ENCODE peak calls at places on chromosomes 1 and 21, in six cellular contexts. M, O, S, P, W and G are unnamed samples.

GRCh38 chr21:45866473-45867010 is 115.0 kb upstream of the COL6A1 start:
- DNase-seq in O (no peak), W (no peak), M (no peak), S (no peak), P (peak; percentile 14), G (no peak)

GRCh38 chr21:38773108-38774061 is 32.3 kb upstream of the ETS2 start:
- DNase-seq in S (peak; percentile 23), O (no peak), M (no peak), P (no peak), W (peak; percentile 97), G (no peak)

GRCh38 chr1:7300893-7301292 is 470.2 kb upstream of the VAMP3 start:
- DNase-seq in W (peak; percentile 95), P (no peak), O (no peak), S (no peak), M (no peak), G (no peak)

GRCh38 chr1:91234181-91234580 is 170.5 kb downstream of the HFM1 start:
- DNase-seq in S (no peak), W (no peak), M (no peak), P (no peak), O (no peak), G (no peak)

GRCh38 chr1:25873120-25873519 is 2.4 kb downstream of the PAQR7 start:
- DNase-seq in O (no peak), M (peak; percentile 36), W (peak; percentile 41), P (peak; percentile 61), S (no peak), G (no peak)

GRCh38 chr1:82494117-82494516 is 693.4 kb downstream of the ADGRL2 start:
- DNase-seq in W (no peak), M (no peak), O (no peak), P (no peak), S (no peak), G (no peak)

GRCh38 chr21:34191876-34192275 is 118.5 kb downstream of the MRPS6 start:
- DNase-seq in O (no peak), P (no peak), M (no peak), S (no peak), W (no peak), G (no peak)

GRCh38 chr1:215260711-215261110 is 178.2 kb downstream of the KCNK2 start:
- DNase-seq in M (no peak), S (no peak), P (no peak), O (no peak), W (no peak), G (no peak)

GRCh38 chr1:244353572-244354091 is 98.1 kb downstream of the ADSS2 start:
- DNase-seq in W (peak; percentile 100), O (peak; percentile 52), P (peak; percentile 49), M (peak; percentile 69), S (peak; percentile 19), G (no peak)

GRCh38 chr1:55827350-55827749 is 612.2 kb upstream of the USP24 start:
- DNase-seq in O (no peak), S (no peak), P (peak; percentile 26), W (peak; percentile 94), M (no peak), G (no peak)

GRCh38 chr1:205585835-205586785 is 45.7 kb downstream of the ELK4 start:
- DNase-seq in M (peak; percentile 45), O (no peak), W (no peak), S (no peak), P (no peak), G (no peak)

GRCh38 chr1:224828691-224829090 is 100.8 kb upstream of the DNAH14 start:
- DNase-seq in M (no peak), O (no peak), W (peak; percentile 81), P (no peak), S (no peak), G (no peak)

GRCh38 chr1:212470059-212470458 is 37.3 kb downstream of the NENF start:
- DNase-seq in W (peak; percentile 99), S (peak; percentile 65), O (peak; percentile 92), P (peak; percentile 75), M (peak; percentile 88), G (peak; percentile 96)

GRCh38 chr21:18468775-18469174 is 65.2 kb upstream of the TMPRSS15 start:
- DNase-seq in P (no peak), O (no peak), S (no peak), M (no peak), W (no peak), G (no peak)

GRCh38 chr1:52007228-52008073 is 17.0 kb upstream of the RAB3B start:
- DNase-seq in W (peak; percentile 8), O (no peak), P (no peak), M (no peak), S (no peak), G (no peak)

GRCh38 chr1:206804156-206804737 is 32.0 kb upstream of the IL10 start:
- DNase-seq in W (peak; percentile 50), M (no peak), S (no peak), P (no peak), O (no peak), G (no peak)

GRCh38 chr21:39000496-39000895 is 182.8 kb downstream of the PSMG1 start:
- DNase-seq in P (no peak), W (peak; percentile 33), S (no peak), O (no peak), M (no peak), G (no peak)

GRCh38 chr1:100622037-100622436 is 84.1 kb downstream of the GPR88 start:
- DNase-seq in S (no peak), M (no peak), P (no peak), W (peak; percentile 96), O (no peak), G (no peak)

GRCh38 chr1:33151115-33151514 is 30.7 kb downstream of the TRIM62 start:
- DNase-seq in M (no peak), P (no peak), W (no peak), S (no peak), O (no peak), G (no peak)

GRCh38 chr21:42653492-42654061 is at the start of gene PDE9A:
- DNase-seq in M (peak; percentile 55), S (peak; percentile 36), W (peak; percentile 21), O (no peak), P (no peak), G (no peak)

GRCh38 chr1:197868751-197869501 is 33.5 kb upstream of the C1orf53 start:
- DNase-seq in P (no peak), S (no peak), O (no peak), W (peak; percentile 79), M (no peak), G (no peak)

GRCh38 chr21:41985662-41986416 is 24.3 kb downstream of the ZBTB21 start:
- DNase-seq in S (no peak), P (no peak), O (no peak), W (no peak), M (no peak), G (no peak)

GRCh38 chr1:232183802-232184201 is 446.1 kb downstream of the SIPA1L2 start:
- DNase-seq in W (no peak), S (no peak), M (no peak), O (no peak), P (no peak), G (no peak)

GRCh38 chr1:167601442-167602380 is 28.3 kb upstream of the RCSD1 start:
- DNase-seq in O (peak; percentile 63), W (no peak), S (peak; percentile 33), P (peak; percentile 42), M (peak; percentile 63), G (no peak)
- H3K27ac ChIP-seq in O (peak overlapping the region; percentile 80), W (no peak overlapping the region), S (peak overlapping the region; percentile 56), P (no peak overlapping the region), M (peak overlapping the region; percentile 51), G (peak overlapping the region; percentile 26)

GRCh38 chr1:230322421-230322756 is 103.7 kb downstream of the PGBD5 start:
- DNase-seq in W (no peak), P (no peak), M (no peak), O (no peak), S (no peak), G (peak; percentile 42)

GRCh38 chr1:230321741-230322420 is 104.3 kb downstream of the PGBD5 start:
- DNase-seq in M (peak; percentile 72), S (peak; percentile 64), P (no peak), O (no peak), W (no peak), G (no peak)

GRCh38 chr1:230322967-230323547 is 103.1 kb downstream of the PGBD5 start:
- DNase-seq in M (no peak), S (no peak), O (no peak), P (no peak), W (no peak), G (no peak)

GRCh38 chr1:230320804-230321203 is 105.3 kb downstream of the PGBD5 start:
- DNase-seq in S (no peak), M (no peak), P (no peak), W (no peak), O (no peak), G (no peak)

DNA sequence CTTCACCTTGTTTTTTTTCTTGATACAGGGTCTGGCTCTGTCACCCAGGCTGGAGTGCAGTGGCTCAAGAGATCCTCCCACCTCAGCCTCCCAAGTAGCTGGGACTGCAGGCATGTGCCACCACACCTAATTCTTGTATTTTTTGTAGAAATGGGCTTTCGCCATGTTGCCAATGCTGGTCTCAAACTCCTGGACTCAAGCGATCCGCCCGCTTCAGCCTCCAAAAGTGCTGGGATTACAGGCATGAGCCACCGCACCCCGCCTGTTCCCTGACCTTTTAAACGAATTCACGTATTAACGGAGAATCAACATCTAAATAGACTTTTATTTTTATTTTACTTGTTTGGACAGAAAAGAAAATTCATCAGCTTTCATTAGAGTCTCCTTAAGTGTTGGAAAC is 104.8 kb downstream of the PGBD5 start:
- DNase-seq in O (no peak), S (no peak), W (no peak), M (no peak), P (no peak), G (no peak)
- H3K27me3 ChIP-seq in O (no peaks in the 10 kb centered on the region), S (peaks cover 8% of the 10 kb centered on the region), W (no peaks in the 10 kb centered on the region), M (no peaks in the 10 kb centered on the region), P (peaks cover 17% of the 10 kb centered on the region), G (no peaks in the 10 kb centered on the region)

GRCh38 chr1:5662362-5663126 is 329.7 kb downstream of the NPHP4 start:
- DNase-seq in P (no peak), M (no peak), O (no peak), W (no peak), S (no peak), G (no peak)

GRCh38 chr1:5667513-5668325 is 324.5 kb downstream of the NPHP4 start:
- DNase-seq in M (no peak), S (peak; percentile 41), W (no peak), O (peak; percentile 41), P (no peak), G (peak; percentile 24)

GRCh38 chr1:5664906-5665875 is 327.0 kb downstream of the NPHP4 start:
- DNase-seq in P (no peak), M (no peak), W (no peak), O (no peak), S (no peak), G (peak; percentile 29)

GRCh38 chr1:5661196-5662130 is 330.8 kb downstream of the NPHP4 start:
- DNase-seq in W (no peak), P (no peak), O (no peak), M (no peak), S (peak; percentile 42), G (no peak)

GRCh38 chr1:5664081-5664480 is 328.1 kb downstream of the NPHP4 start:
- DNase-seq in P (no peak), S (no peak), O (no peak), M (no peak), W (no peak), G (peak; percentile 35)
- H3K27ac ChIP-seq in P (no peak overlapping the region), S (no peak overlapping the region), O (no peak overlapping the region), M (no peak overlapping the region), W (no peak overlapping the region), G (no peak overlapping the region)

DNA sequence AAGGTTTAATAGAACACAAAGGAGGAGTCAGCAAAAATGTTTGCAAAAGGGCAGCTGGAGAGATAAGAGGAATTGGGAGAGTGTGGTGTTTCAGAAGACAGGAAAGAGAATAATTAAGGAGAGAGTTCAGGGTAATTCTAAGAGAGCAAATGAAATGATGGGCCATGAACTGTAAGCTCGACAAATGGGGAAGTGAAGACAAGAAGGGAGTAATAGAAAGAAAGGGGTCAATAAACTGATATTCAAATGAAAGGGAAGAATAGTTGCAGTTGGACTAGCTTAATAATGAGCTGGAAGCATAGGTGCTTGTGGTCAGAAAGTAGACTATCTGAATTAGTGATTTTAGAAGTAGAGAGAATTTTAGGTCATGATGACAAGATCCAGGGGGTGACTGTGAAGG is 15.6 kb upstream of the RNF220 start:
- DNase-seq in M (no peak), P (no peak), W (no peak), S (no peak), O (no peak), G (no peak)
- H3K27me3 ChIP-seq in M (peaks cover 8% of the 10 kb centered on the region), P (peaks cover 36% of the 10 kb centered on the region), W (peaks cover 32% of the 10 kb centered on the region), S (peaks cover 62% of the 10 kb centered on the region), O (no peaks in the 10 kb centered on the region), G (no peaks in the 10 kb centered on the region)